ENCODE peak calls at places on chromosomes 13 and 19, in four cellular contexts. T is left ventricle myocardium inferior, G is GM06990, H is WTC11. Y is an unnamed sample.

GRCh38 chr13:111267205-111267604 is 53.2 kb upstream of the TEX29 start:
- DNase-seq in T (no peak), G (no peak), H (no peak), Y (no peak)

GRCh38 chr19:47573076-47574026 is at the start of gene ZNF541:
- DNase-seq in T (peak), G (no peak), H (peak), Y (peak)

GRCh38 chr19:21604941-21605548 is 99.6 kb downstream of the ZNF429 start:
- DNase-seq in T (no peak), G (no peak), H (no peak), Y (no peak)

GRCh38 chr13:47858042-47858677 is 142.9 kb downstream of the SUCLA2 start:
- DNase-seq in T (no peak), G (no peak), H (no peak), Y (no peak)

GRCh38 chr19:40090256-40091204 is at the start of gene ZNF780A:
- DNase-seq in T (peak), G (peak), H (peak), Y (peak)

GRCh38 chr13:96824110-96824509 is 170.2 kb downstream of the OXGR1 start:
- DNase-seq in T (no peak), G (no peak), H (no peak), Y (no peak)

GRCh38 chr13:112859128-112859816 is 109.7 kb upstream of the MCF2L start:
- DNase-seq in T (no peak), G (no peak), H (no peak), Y (no peak)

GRCh38 chr13:32911506-32911905 is 104.7 kb upstream of the KL start:
- DNase-seq in T (no peak), G (no peak), H (peak), Y (no peak)

GRCh38 chr13:62003452-62003851 is 587.8 kb upstream of the PCDH20 start:
- DNase-seq in T (no peak), G (no peak), H (no peak), Y (no peak)

GRCh38 chr13:87459419-87459818 is 211.8 kb upstream of the SLITRK5 start:
- DNase-seq in T (no peak), G (no peak), H (no peak), Y (no peak)
- TF ChIP-seq CTCF in T (no peak), G (no peak), H (no peak), Y (no peak)

DNA sequence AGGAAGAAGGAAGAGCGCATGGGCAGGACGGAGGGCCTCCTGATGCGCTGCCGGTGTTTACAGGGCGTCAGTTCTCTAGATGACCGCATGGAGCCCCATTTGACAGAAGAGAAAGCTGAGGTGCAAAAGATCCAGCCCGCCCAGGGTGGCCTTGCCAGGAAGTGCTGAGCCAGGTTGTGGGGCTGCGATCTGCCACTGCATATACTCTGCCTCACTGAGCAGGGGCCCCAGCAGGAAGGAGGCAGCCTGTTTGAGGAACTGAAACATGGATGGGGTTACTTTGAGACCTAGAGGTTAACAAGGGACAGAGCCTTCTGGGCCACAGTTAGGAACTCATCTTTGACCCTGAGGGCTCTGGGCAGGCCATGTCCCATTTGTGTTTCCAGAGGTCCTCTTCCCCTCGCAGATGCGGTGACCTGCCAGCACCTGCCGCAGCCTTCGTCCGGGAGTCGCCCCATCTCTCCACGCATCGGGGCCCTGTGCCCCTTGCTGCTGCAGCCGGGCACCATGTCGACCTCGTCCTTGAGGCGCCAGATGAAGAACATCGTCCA is 3.2 kb downstream of the EPN1 start:
- DNase-seq in T (peak), G (peak), H (no peak), Y (peak)
- TF ChIP-seq CTCF in T (no peak), G (peak), H (no peak), Y (no peak)

GRCh38 chr19:6033744-6034264 is 55.9 kb upstream of the RANBP3 start:
- DNase-seq in T (no peak), G (no peak), H (no peak), Y (no peak)

GRCh38 chr19:6032381-6032780 is 54.4 kb upstream of the RANBP3 start:
- DNase-seq in T (no peak), G (no peak), H (no peak), Y (no peak)

GRCh38 chr19:6034512-6034911 is 56.6 kb upstream of the RANBP3 start:
- DNase-seq in T (no peak), G (no peak), H (no peak), Y (no peak)

GRCh38 chr19:6032827-6033226 is 54.9 kb upstream of the RANBP3 start:
- DNase-seq in T (no peak), G (no peak), H (no peak), Y (no peak)

DNA sequence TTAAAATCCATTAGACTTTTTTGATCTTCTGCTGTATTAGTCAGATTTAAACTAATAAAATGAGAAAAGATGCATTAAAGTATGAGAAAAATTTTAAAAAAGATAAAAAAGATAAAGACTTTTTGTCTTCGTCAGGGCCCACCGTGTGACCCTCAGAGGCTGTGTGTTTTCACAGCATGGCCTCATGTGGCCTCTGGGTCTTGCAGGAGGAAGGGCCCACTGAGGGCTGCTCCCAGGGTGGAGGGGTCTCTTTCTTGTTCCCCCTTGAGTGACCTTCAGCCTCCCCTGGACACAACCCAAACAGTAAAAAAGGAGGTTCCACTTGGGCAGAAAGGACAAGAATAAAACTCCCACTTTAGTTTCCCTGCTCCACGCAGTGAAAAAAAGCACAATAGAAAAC is 57.1 kb upstream of the RANBP3 start:
- DNase-seq in T (no peak), G (no peak), H (no peak), Y (no peak)
- TF ChIP-seq CTCF in T (no peak), G (no peak), H (no peak), Y (no peak)

GRCh38 chr13:29578300-29579048 is 17.0 kb downstream of the SLC7A1 start:
- DNase-seq in T (no peak), G (no peak), H (no peak), Y (no peak)
- TF ChIP-seq CTCF in T (no peak), G (no peak), H (no peak), Y (no peak)

GRCh38 chr19:10432736-10433130 is 12.4 kb downstream of the PDE4A start:
- DNase-seq in T (peak), G (no peak), H (no peak), Y (no peak)

GRCh38 chr19:10430505-10431253 is 10.3 kb downstream of the PDE4A start:
- DNase-seq in T (peak), G (peak), H (peak), Y (no peak)

GRCh38 chr19:10431943-10432735 is 11.8 kb downstream of the PDE4A start:
- DNase-seq in T (peak), G (peak), H (peak), Y (peak)

GRCh38 chr19:10433131-10433536 is 12.8 kb downstream of the PDE4A start:
- DNase-seq in T (no peak), G (no peak), H (no peak), Y (no peak)

DNA sequence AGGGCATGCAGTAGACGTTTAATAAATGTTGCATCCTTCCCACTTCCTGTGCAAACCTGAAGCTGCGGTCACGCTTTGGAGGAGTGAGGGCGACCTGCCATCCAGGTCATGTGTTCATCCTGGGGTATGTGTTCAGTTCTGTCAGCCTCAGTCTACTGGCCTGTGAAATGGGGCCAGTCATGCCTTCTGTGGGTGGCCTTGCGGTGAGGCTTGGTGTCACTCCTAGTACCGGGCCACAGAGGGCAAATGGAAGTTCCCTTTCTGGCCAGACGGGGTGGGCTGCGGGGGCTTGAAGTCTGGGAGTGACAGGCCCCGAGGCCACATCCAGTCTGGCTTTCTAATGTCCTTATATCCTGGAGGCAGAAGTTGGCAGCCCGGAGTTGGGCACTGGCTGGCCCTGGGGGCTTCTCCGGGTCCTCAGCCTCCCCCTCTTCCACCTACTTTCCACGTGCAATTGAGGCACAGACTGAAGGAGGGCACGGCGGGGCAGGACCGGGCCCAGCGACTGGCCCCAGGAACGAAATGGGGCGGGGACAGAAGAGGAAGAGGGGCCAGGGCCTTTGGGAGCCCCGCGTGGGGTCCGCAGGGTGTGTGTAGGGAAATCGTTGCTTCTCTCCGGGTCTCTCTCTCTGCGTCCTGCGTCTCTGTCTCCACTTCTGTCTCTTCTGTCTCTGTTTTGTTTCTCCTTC is 11.1 kb downstream of the PDE4A start:
- DNase-seq in T (peak), G (peak), H (peak), Y (peak)
- TF ChIP-seq CTCF in T (no peak), G (no peak), H (no peak), Y (no peak)

GRCh38 chr19:54435551-54436016 is 13.4 kb upstream of the LENG8 start:
- DNase-seq in T (no peak), G (no peak), H (peak), Y (no peak)

GRCh38 chr19:54436031-54436523 is 12.9 kb upstream of the LENG8 start:
- DNase-seq in T (no peak), G (no peak), H (peak), Y (no peak)

GRCh38 chr19:54436561-54437229 is 12.3 kb upstream of the LENG8 start:
- DNase-seq in T (no peak), G (no peak), H (no peak), Y (no peak)

GRCh38 chr19:54440641-54441040 is 8.4 kb upstream of the LENG8 start:
- DNase-seq in T (no peak), G (no peak), H (no peak), Y (no peak)

DNA sequence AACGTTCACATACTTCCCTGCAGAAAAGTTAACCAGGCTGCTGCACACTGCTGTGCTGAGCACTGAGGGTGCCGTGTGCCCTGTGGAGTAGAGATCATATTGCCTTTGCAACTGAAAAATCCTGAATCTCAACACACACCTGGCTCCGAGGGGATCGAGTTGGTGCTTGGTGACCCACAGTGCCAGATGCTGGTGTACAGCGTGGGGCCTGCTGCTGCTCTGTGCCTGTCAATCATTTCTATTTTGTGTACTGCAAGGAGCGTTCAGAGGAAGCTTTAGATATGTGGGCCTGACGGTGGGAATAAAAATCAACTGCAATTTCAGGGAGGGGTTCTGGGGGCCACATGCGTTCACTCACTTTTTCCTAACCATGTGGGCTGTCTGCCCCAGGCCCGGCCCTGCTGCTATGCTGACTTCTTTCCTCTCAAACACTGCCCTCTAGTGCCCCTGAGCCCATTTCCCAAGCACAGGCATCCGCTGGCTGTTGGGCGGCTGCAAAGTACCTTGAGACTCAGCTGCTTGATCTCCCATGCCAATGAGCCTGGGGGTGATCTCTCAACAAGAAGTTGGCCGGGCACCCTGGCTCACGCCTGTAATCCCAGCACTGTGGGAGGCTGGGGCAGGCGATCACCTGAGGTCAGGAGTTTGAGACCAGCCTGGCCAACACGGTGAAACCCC is 9.7 kb upstream of the LENG8 start:
- DNase-seq in T (no peak), G (no peak), H (peak), Y (no peak)
- TF ChIP-seq CTCF in T (peak), G (peak), H (no peak), Y (no peak)

GRCh38 chr13:36134632-36135031 is 3.5 kb upstream of the DCLK1 start:
- DNase-seq in T (no peak), G (no peak), H (no peak), Y (no peak)

GRCh38 chr13:36131215-36131930 is at the start of gene DCLK1:
- DNase-seq in T (peak), G (no peak), H (peak), Y (no peak)

GRCh38 chr13:36131931-36132297 is 732 bp upstream of the DCLK1 start:
- DNase-seq in T (peak), G (no peak), H (no peak), Y (no peak)

GRCh38 chr13:36135876-36136275 is 4.7 kb upstream of the DCLK1 start:
- DNase-seq in T (no peak), G (no peak), H (no peak), Y (no peak)

DNA sequence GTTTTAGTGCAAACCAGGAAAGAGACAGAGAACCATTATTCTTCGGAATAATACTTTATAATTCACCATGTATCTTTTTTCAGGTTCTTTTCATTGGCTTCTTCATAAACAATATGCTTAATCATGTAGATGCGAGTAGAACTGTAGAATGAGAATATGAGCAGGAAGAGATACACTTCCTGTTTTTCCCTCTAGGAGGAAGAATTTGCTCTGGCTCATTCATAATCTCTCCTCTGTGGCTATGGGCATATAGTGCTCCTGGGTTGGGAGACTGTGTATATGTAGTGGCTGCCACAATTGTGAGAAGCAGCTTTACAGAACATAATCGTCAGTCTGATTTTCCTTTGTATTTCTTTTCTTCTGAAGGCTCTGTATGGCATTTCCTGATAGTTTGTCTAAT is 2.8 kb upstream of the DCLK1 start:
- DNase-seq in T (no peak), G (no peak), H (no peak), Y (no peak)
- TF ChIP-seq CTCF in T (no peak), G (no peak), H (no peak), Y (no peak)

GRCh38 chr19:45638930-45639729 is at the start of gene EML2:
- DNase-seq in T (peak), G (peak), H (peak), Y (peak)

GRCh38 chr19:45637890-45638667 is 1.1 kb downstream of the EML2 start:
- DNase-seq in T (no peak), G (no peak), H (no peak), Y (no peak)

GRCh38 chr19:45640849-45641273 is 1.7 kb upstream of the EML2 start:
- DNase-seq in T (no peak), G (peak), H (peak), Y (peak)

GRCh38 chr19:45636275-45636674 is 2.9 kb downstream of the EML2 start:
- DNase-seq in T (no peak), G (no peak), H (no peak), Y (no peak)

GRCh38 chr19:45636902-45637301 is 2.3 kb downstream of the EML2 start:
- DNase-seq in T (no peak), G (no peak), H (no peak), Y (no peak)
- TF ChIP-seq CTCF in T (no peak), G (no peak), H (no peak), Y (no peak)

GRCh38 chr13:21230516-21230915 is 54.1 kb downstream of the MRPL57 start:
- DNase-seq in T (no peak), G (no peak), H (no peak), Y (no peak)
- TF ChIP-seq CTCF in T (no peak), G (no peak), H (no peak), Y (no peak)

GRCh38 chr19:3035542-3036118 is 6.5 kb upstream of the TLE2 start:
- DNase-seq in T (peak), G (peak), H (peak), Y (peak)
- TF ChIP-seq CTCF in T (no peak), G (no peak), H (no peak), Y (no peak)

Y was measured in activated B cell treated with CpG ODN at 0.5 μM for 24 hours.